ENCODE peak calls at places on chromosomes 13 and 19, in eight cellular contexts. One of them, this sample, is unnamed. For H3K9me2, the result is how much of the 10 kb centered on the place peaks cover.

GRCh38 chr19:335486-336066 is 9.0 kb downstream of the MIER2 start:
- DNase-seq in HCT116: no peak
- DNase-seq in PC-3: no peak
- DNase-seq in MM.1S: no peak
- DNase-seq in Karpas-422: peak
- DNase-seq in GM23248: no peak
- DNase-seq in hepatocyte: no peak
- DNase-seq in PC-9: no peak
- DNase-seq in this sample: no peak

GRCh38 chr19:3116621-3117020 is 19.2 kb upstream of the GNA15 start:
- DNase-seq in GM23248: no peak
- DNase-seq in PC-3: no peak
- DNase-seq in Karpas-422: no peak
- DNase-seq in hepatocyte: no peak
- DNase-seq in PC-9: no peak
- DNase-seq in HCT116: no peak
- DNase-seq in MM.1S: no peak
- DNase-seq in this sample: no peak

GRCh38 chr19:38277549-38277948 is 13.2 kb downstream of the SPINT2 start:
- DNase-seq in HCT116: no peak
- DNase-seq in GM23248: peak
- DNase-seq in hepatocyte: no peak
- DNase-seq in Karpas-422: no peak
- DNase-seq in PC-3: peak
- DNase-seq in PC-9: peak
- DNase-seq in MM.1S: no peak
- DNase-seq in this sample: no peak

GRCh38 chr19:9673912-9674668 is 810 bp downstream of the ZNF562 start:
- DNase-seq in PC-9: peak
- DNase-seq in GM23248: peak
- DNase-seq in HCT116: peak
- DNase-seq in Karpas-422: no peak
- DNase-seq in PC-3: peak
- DNase-seq in hepatocyte: no peak
- DNase-seq in MM.1S: no peak
- DNase-seq in this sample: peak

GRCh38 chr13:113774177-113775107 is 15.4 kb downstream of the TMEM255B start:
- DNase-seq in PC-3: peak
- DNase-seq in MM.1S: no peak
- DNase-seq in HCT116: no peak
- DNase-seq in GM23248: peak
- DNase-seq in Karpas-422: no peak
- DNase-seq in PC-9: peak
- DNase-seq in hepatocyte: no peak
- DNase-seq in this sample: no peak

GRCh38 chr13:111298214-111298975 is 22.0 kb upstream of the TEX29 start:
- DNase-seq in Karpas-422: no peak
- DNase-seq in hepatocyte: no peak
- DNase-seq in PC-9: no peak
- DNase-seq in PC-3: no peak
- DNase-seq in MM.1S: no peak
- DNase-seq in HCT116: no peak
- DNase-seq in GM23248: no peak
- DNase-seq in this sample: no peak

GRCh38 chr13:25466880-25467279 is 95.1 kb downstream of the ATP8A2 start:
- DNase-seq in HCT116: no peak
- DNase-seq in Karpas-422: peak
- DNase-seq in PC-3: no peak
- DNase-seq in hepatocyte: no peak
- DNase-seq in MM.1S: no peak
- DNase-seq in PC-9: no peak
- DNase-seq in GM23248: no peak
- DNase-seq in this sample: no peak

GRCh38 chr13:76848596-76848995 is 37.6 kb downstream of the KCTD12 start:
- DNase-seq in PC-9: no peak
- DNase-seq in GM23248: peak
- DNase-seq in MM.1S: no peak
- DNase-seq in Karpas-422: no peak
- DNase-seq in HCT116: no peak
- DNase-seq in PC-3: no peak
- DNase-seq in hepatocyte: no peak
- DNase-seq in this sample: no peak

GRCh38 chr13:49370390-49370789 is 73.5 kb downstream of the CAB39L start:
- DNase-seq in HCT116: no peak
- DNase-seq in MM.1S: no peak
- DNase-seq in hepatocyte: no peak
- DNase-seq in PC-9: no peak
- DNase-seq in Karpas-422: no peak
- DNase-seq in GM23248: no peak
- DNase-seq in PC-3: no peak
- DNase-seq in this sample: peak

GRCh38 chr13:42272776-42273175 is 824 bp downstream of the AKAP11 start:
- DNase-seq in PC-3: no peak
- DNase-seq in GM23248: peak
- DNase-seq in MM.1S: no peak
- DNase-seq in HCT116: no peak
- DNase-seq in Karpas-422: no peak
- DNase-seq in hepatocyte: no peak
- DNase-seq in PC-9: no peak
- DNase-seq in this sample: no peak

GRCh38 chr13:79780240-79780639 is 299.3 kb downstream of the NDFIP2 start:
- DNase-seq in Karpas-422: no peak
- DNase-seq in MM.1S: peak
- DNase-seq in hepatocyte: no peak
- DNase-seq in GM23248: peak
- DNase-seq in PC-9: no peak
- DNase-seq in HCT116: no peak
- DNase-seq in PC-3: no peak
- DNase-seq in this sample: no peak

GRCh38 chr19:7861619-7862412 is 12.4 kb downstream of the PRR36 start:
- DNase-seq in PC-9: no peak
- DNase-seq in hepatocyte: no peak
- DNase-seq in MM.1S: no peak
- DNase-seq in HCT116: no peak
- DNase-seq in GM23248: no peak
- DNase-seq in Karpas-422: no peak
- DNase-seq in PC-3: no peak
- DNase-seq in this sample: no peak

GRCh38 chr19:3115916-3116602 is 19.8 kb upstream of the GNA15 start:
- DNase-seq in PC-9: no peak
- DNase-seq in Karpas-422: no peak
- DNase-seq in PC-3: no peak
- DNase-seq in HCT116: no peak
- DNase-seq in hepatocyte: no peak
- DNase-seq in GM23248: no peak
- DNase-seq in MM.1S: no peak
- DNase-seq in this sample: no peak

GRCh38 chr19:43532571-43532961 is 422 bp upstream of the ZNF575 start:
- DNase-seq in PC-3: no peak
- DNase-seq in MM.1S: peak
- DNase-seq in HCT116: peak
- DNase-seq in Karpas-422: peak
- DNase-seq in GM23248: no peak
- DNase-seq in hepatocyte: no peak
- DNase-seq in PC-9: no peak
- DNase-seq in this sample: peak

GRCh38 chr19:48660854-48661731 is 11.7 kb downstream of the NTN5 start:
- DNase-seq in Karpas-422: peak
- DNase-seq in PC-9: peak
- DNase-seq in PC-3: peak
- DNase-seq in GM23248: peak
- DNase-seq in HCT116: peak
- DNase-seq in MM.1S: peak
- DNase-seq in hepatocyte: peak
- DNase-seq in this sample: peak

GRCh38 chr13:77599351-77599750 is 63.8 kb downstream of the SCEL start:
- DNase-seq in PC-9: no peak
- DNase-seq in Karpas-422: no peak
- DNase-seq in GM23248: no peak
- DNase-seq in hepatocyte: no peak
- DNase-seq in HCT116: no peak
- DNase-seq in PC-3: no peak
- DNase-seq in MM.1S: no peak
- DNase-seq in this sample: no peak

DNA sequence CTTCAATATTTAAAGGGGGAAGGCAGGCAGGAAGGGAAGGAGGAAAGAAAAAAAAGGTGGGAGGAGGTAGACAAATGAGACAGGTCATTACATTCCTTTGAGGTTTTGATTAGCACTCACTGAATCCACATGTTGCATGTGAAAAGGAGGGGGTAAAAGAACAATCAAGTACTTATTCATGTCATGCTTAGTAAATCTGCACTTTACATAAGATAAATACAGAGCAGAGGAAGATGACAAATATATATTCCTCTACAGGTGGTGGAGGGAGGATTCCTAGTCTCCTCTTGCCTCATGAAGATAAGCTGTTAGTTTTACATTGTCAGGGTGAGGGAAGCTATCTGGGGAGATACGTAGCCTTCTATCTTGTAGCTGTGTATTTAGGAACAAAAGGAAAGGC is 1645.4 kb upstream of the SPRY2 start:
- DNase-seq in MM.1S: no peak
- DNase-seq in hepatocyte: no peak
- DNase-seq in HCT116: no peak
- DNase-seq in PC-3: peak
- DNase-seq in Karpas-422: no peak
- DNase-seq in PC-9: no peak
- DNase-seq in GM23248: no peak
- DNase-seq in this sample: no peak
- H2AFZ ChIP-seq in MM.1S: no peak
- H2AFZ ChIP-seq in hepatocyte: no peak
- H2AFZ ChIP-seq in HCT116: no peak
- H2AFZ ChIP-seq in PC-3: no peak
- H2AFZ ChIP-seq in Karpas-422: no peak
- H2AFZ ChIP-seq in PC-9: no peak
- H2AFZ ChIP-seq in GM23248: no peak
- H2AFZ ChIP-seq in this sample: no peak

GRCh38 chr13:35876601-35877000 is 254.6 kb downstream of the DCLK1 start:
- DNase-seq in GM23248: peak
- DNase-seq in PC-9: no peak
- DNase-seq in hepatocyte: no peak
- DNase-seq in Karpas-422: no peak
- DNase-seq in PC-3: no peak
- DNase-seq in MM.1S: no peak
- DNase-seq in HCT116: no peak
- DNase-seq in this sample: no peak

GRCh38 chr13:35881360-35881759 is 249.8 kb downstream of the DCLK1 start:
- DNase-seq in MM.1S: no peak
- DNase-seq in GM23248: peak
- DNase-seq in hepatocyte: no peak
- DNase-seq in PC-3: no peak
- DNase-seq in Karpas-422: no peak
- DNase-seq in PC-9: no peak
- DNase-seq in HCT116: no peak
- DNase-seq in this sample: no peak

GRCh38 chr13:35882722-35883497 is 248.3 kb downstream of the DCLK1 start:
- DNase-seq in Karpas-422: no peak
- DNase-seq in MM.1S: no peak
- DNase-seq in GM23248: no peak
- DNase-seq in PC-3: peak
- DNase-seq in PC-9: no peak
- DNase-seq in hepatocyte: no peak
- DNase-seq in HCT116: no peak
- DNase-seq in this sample: no peak

GRCh38 chr13:35874704-35875103 is 256.5 kb downstream of the DCLK1 start:
- DNase-seq in GM23248: no peak
- DNase-seq in hepatocyte: no peak
- DNase-seq in PC-3: no peak
- DNase-seq in Karpas-422: no peak
- DNase-seq in MM.1S: no peak
- DNase-seq in HCT116: no peak
- DNase-seq in PC-9: no peak
- DNase-seq in this sample: no peak

DNA sequence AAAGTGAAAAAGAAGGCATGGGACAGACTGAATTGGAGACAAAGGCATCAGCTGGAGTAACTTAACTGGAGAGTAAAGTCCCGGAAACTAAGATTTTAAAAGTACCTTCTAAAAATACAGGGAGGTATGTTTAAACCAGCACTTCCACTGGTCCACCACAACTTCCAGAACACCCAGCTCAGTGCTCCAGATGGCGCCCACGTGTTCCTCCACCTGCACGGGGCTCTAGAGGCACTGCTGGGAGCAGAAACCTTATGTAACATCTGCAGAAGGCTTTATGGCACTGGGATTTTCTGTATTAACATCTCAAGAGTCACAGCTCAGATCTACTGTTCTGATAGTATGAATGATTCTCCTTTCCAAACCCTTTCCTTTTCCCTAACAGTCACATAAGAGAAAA is 252.1 kb downstream of the DCLK1 start:
- DNase-seq in Karpas-422: no peak
- DNase-seq in GM23248: no peak
- DNase-seq in HCT116: no peak
- DNase-seq in MM.1S: peak
- DNase-seq in hepatocyte: no peak
- DNase-seq in PC-9: no peak
- DNase-seq in PC-3: no peak
- DNase-seq in this sample: no peak
- H3K9me2 ChIP-seq in Karpas-422: under half
- H3K9me2 ChIP-seq in GM23248: under half
- H3K9me2 ChIP-seq in HCT116: under half
- H3K9me2 ChIP-seq in MM.1S: under half
- H3K9me2 ChIP-seq in hepatocyte: under half
- H3K9me2 ChIP-seq in PC-9: under half
- H3K9me2 ChIP-seq in PC-3: under half
- H3K9me2 ChIP-seq in this sample: under half

DNA sequence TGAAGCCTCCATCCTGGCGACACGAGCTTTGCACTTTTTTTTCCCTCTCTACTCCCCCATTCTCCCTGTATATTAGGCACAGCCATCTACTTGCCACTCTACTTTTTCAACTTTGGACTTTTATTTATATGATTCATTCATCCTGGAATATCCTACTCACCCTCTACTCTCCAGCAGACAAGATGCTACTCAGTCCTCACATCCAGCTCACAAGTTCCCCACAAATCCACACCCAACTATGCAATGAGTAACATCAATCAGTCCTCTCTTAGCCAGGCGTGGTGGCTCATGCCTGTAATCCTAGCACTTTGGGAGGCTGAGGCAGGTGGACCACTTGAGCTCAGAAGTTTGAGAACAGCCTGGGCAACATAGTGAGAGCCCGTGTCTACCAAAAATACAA is 23.9 kb upstream of the URAD start:
- DNase-seq in GM23248: peak
- DNase-seq in hepatocyte: no peak
- DNase-seq in PC-3: peak
- DNase-seq in MM.1S: no peak
- DNase-seq in PC-9: no peak
- DNase-seq in HCT116: no peak
- DNase-seq in Karpas-422: no peak
- DNase-seq in this sample: no peak
- H2AFZ ChIP-seq in GM23248: no peak
- H2AFZ ChIP-seq in hepatocyte: no peak
- H2AFZ ChIP-seq in PC-3: no peak
- H2AFZ ChIP-seq in MM.1S: no peak
- H2AFZ ChIP-seq in PC-9: no peak
- H2AFZ ChIP-seq in HCT116: no peak
- H2AFZ ChIP-seq in Karpas-422: no peak
- H2AFZ ChIP-seq in this sample: no peak

DNA sequence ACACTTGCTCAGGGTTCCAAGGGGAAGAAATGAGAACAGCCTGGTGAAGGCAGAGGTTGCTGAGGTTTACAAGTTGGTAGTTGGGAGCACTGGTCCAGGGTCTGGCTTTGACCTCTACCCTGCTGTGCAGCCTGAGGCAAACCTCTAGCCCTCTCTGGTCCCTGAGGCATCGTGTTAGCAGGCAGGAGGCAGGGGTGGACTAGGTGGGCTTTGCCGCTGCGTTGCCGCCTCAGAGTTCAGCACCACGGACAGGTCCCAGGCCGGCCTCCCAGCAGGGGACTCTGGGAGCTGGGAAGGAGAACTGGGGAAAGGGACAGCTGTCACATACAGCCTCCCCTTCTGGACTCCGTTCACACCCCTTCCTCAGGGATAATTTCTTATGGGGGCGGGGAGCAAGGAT is 3.1 kb downstream of the NCAN start:
- DNase-seq in GM23248: peak
- DNase-seq in PC-3: peak
- DNase-seq in PC-9: no peak
- DNase-seq in Karpas-422: peak
- DNase-seq in MM.1S: peak
- DNase-seq in HCT116: no peak
- DNase-seq in hepatocyte: peak
- DNase-seq in this sample: peak
- H3K9me2 ChIP-seq in GM23248: under half
- H3K9me2 ChIP-seq in PC-3: under half
- H3K9me2 ChIP-seq in PC-9: under half
- H3K9me2 ChIP-seq in Karpas-422: under half
- H3K9me2 ChIP-seq in MM.1S: under half
- H3K9me2 ChIP-seq in HCT116: under half
- H3K9me2 ChIP-seq in hepatocyte: under half
- H3K9me2 ChIP-seq in this sample: under half

This sample was measured in OCI-LY7.